ENCODE peak calls at places on chromosome X, in six cellular contexts. E, O, I, X, Y and D are unnamed samples.

GRCh38 chrX:70422886-70423336 is at the start of gene GDPD2:
- DNase-seq in E (peak), O (no peak), I (no peak), X (no peak), Y (peak), D (no peak)

GRCh38 chrX:8364369-8365141 is 100.1 kb upstream of the VCX3B start:
- DNase-seq in E (no peak), O (no peak), I (no peak), X (peak), Y (no peak), D (no peak)

GRCh38 chrX:15158350-15158735 is 111.5 kb downstream of the ASB9 start:
- DNase-seq in E (no peak), O (no peak), I (no peak), X (no peak), Y (no peak), D (no peak)

GRCh38 chrX:150573702-150574101 is 5.3 kb downstream of the MTM1 start:
- DNase-seq in E (no peak), O (no peak), I (no peak), X (no peak), Y (no peak), D (no peak)

GRCh38 chrX:3442685-3443084 is 96.2 kb upstream of the MXRA5 start:
- DNase-seq in E (no peak), O (no peak), I (no peak), X (no peak), Y (no peak), D (no peak)

GRCh38 chrX:150257348-150258175 is 105.6 kb upstream of the MAMLD1 start:
- DNase-seq in E (no peak), O (no peak), I (no peak), X (no peak), Y (no peak), D (no peak)

GRCh38 chrX:43333543-43333942 is 322.6 kb upstream of the MAOA start:
- DNase-seq in E (no peak), O (no peak), I (no peak), X (no peak), Y (no peak), D (no peak)

GRCh38 chrX:103607385-103608304 is at the start of gene TCEAL3:
- DNase-seq in E (peak), O (peak), I (peak), X (peak), Y (peak), D (no peak)

GRCh38 chrX:43969504-43970501 is 3.4 kb downstream of the NDP start:
- DNase-seq in E (peak), O (no peak), I (peak), X (peak), Y (peak), D (no peak)

GRCh38 chrX:84046403-84046984 is 141.5 kb downstream of the RPS6KA6 start:
- DNase-seq in E (peak), O (peak), I (no peak), X (peak), Y (peak), D (no peak)

GRCh38 chrX:97109730-97110129 is 226.0 kb downstream of the RPA4 start:
- DNase-seq in E (no peak), O (no peak), I (no peak), X (no peak), Y (no peak), D (no peak)

GRCh38 chrX:12948495-12948894 is 26.4 kb upstream of the TMSB4X start:
- DNase-seq in E (no peak), O (no peak), I (no peak), X (no peak), Y (no peak), D (no peak)

GRCh38 chrX:12949205-12949926 is 25.5 kb upstream of the TMSB4X start:
- DNase-seq in E (peak), O (no peak), I (no peak), X (no peak), Y (no peak), D (no peak)

GRCh38 chrX:12951590-12951965 is 23.3 kb upstream of the TMSB4X start:
- DNase-seq in E (no peak), O (no peak), I (no peak), X (no peak), Y (no peak), D (no peak)

GRCh38 chrX:12950851-12951589 is 23.9 kb upstream of the TMSB4X start:
- DNase-seq in E (no peak), O (peak), I (no peak), X (no peak), Y (no peak), D (no peak)

GRCh38 chrX:12949927-12950656 is 24.8 kb upstream of the TMSB4X start:
- DNase-seq in E (peak), O (no peak), I (peak), X (peak), Y (peak), D (no peak)
- H3K4me3 ChIP-seq in E (no peak), O (no peak), I (no peak), X (no peak), Y (no peak), D (no peak)

GRCh38 chrX:50475208-50475607 is 4.6 kb upstream of the DGKK start:
- DNase-seq in E (no peak), O (no peak), I (no peak), X (no peak), Y (no peak), D (no peak)

GRCh38 chrX:50470103-50471031 is at the start of gene DGKK:
- DNase-seq in E (no peak), O (no peak), I (no peak), X (no peak), Y (no peak), D (no peak)

GRCh38 chrX:50469206-50469605 is 1.4 kb downstream of the DGKK start:
- DNase-seq in E (no peak), O (no peak), I (no peak), X (no peak), Y (no peak), D (no peak)

GRCh38 chrX:50471390-50471789 is 765 bp upstream of the DGKK start:
- DNase-seq in E (no peak), O (no peak), I (no peak), X (no peak), Y (no peak), D (no peak)
- H3K4me3 ChIP-seq in E (no peak), O (no peak), I (no peak), X (no peak), Y (no peak), D (no peak)

GRCh38 chrX:137573356-137574101 is 7.6 kb downstream of the ZIC3 start:
- DNase-seq in E (no peak), O (no peak), I (no peak), X (no peak), Y (peak), D (no peak)
- H3K4me3 ChIP-seq in E (no peak), O (no peak), I (no peak), X (peak), Y (peak), D (peak)

DNA sequence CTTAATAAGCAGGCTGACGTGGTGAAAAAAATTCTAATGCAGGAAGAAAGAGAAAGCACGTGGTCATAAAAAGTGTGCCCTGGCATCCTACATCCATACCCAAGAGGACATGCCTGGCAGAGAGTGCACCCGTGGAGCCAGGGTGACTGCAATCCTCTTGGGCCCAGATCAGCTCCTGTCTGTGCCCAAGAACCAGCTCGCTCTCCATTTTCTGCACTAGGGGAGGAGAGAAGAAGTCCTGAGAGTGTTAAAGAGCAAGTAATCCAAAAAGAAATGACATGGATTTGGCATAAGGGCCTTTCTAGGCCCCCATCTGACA is 483.1 kb downstream of the BCOR start:
- DNase-seq in E (no peak), O (no peak), I (no peak), X (no peak), Y (no peak), D (no peak)
- H3K4me3 ChIP-seq in E (no peak), O (no peak), I (no peak), X (no peak), Y (no peak), D (no peak)

GRCh38 chrX:41449138-41449537 is 2.0 kb downstream of the NYX start:
- DNase-seq in E (no peak), O (no peak), I (no peak), X (no peak), Y (no peak), D (no peak)

GRCh38 chrX:41449615-41450014 is 2.5 kb downstream of the NYX start:
- DNase-seq in E (peak), O (no peak), I (no peak), X (no peak), Y (peak), D (no peak)

GRCh38 chrX:41445171-41445570 is 2.0 kb upstream of the NYX start:
- DNase-seq in E (no peak), O (no peak), I (no peak), X (no peak), Y (no peak), D (no peak)

GRCh38 chrX:41445781-41446358 is 1.3 kb upstream of the NYX start:
- DNase-seq in E (no peak), O (no peak), I (no peak), X (no peak), Y (no peak), D (no peak)

GRCh38 chrX:41447897-41448296 is 754 bp downstream of the NYX start:
- DNase-seq in E (no peak), O (no peak), I (no peak), X (no peak), Y (no peak), D (no peak)
- H3K4me3 ChIP-seq in E (no peak), O (no peak), I (no peak), X (no peak), Y (no peak), D (no peak)

DNA sequence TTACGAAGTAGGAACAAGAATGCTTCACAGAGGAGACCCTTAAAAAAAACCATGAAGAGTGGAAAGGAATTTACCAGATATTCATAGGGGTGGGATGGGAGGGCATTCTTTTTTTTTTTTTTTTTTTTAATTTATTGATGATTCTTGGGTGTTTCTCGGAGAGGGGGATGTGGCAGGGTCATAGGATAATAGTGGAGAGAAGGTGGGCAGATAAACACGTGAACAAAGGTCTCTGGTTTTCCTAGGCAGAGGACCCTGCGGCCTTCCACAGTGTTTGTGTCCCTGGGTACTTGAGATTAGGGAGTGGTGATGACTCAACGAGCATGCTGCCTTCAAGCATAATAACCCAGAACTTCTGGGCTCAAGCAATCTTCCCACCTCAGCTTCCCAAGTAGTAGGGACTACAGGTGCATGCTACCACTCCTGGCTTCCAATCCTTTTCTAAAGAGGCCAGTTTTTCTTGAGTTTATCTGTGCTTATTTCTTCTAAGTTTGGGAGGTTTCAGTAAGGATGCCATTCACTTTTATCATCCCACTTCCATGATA is 65.9 kb upstream of the OGT start:
- DNase-seq in E (no peak), O (no peak), I (no peak), X (no peak), Y (no peak), D (no peak)
- H3K4me3 ChIP-seq in E (no peak), O (no peak), I (no peak), X (no peak), Y (no peak), D (no peak)

GRCh38 chrX:39475372-39475771 is 622.4 kb downstream of the BCOR start:
- DNase-seq in E (no peak), O (no peak), I (no peak), X (no peak), Y (no peak), D (no peak)
- H3K4me3 ChIP-seq in E (no peak), O (no peak), I (no peak), X (no peak), Y (no peak), D (no peak)

GRCh38 chrX:133745361-133745760 is 240.0 kb downstream of the GPC3 start:
- DNase-seq in E (no peak), O (no peak), I (no peak), X (no peak), Y (no peak), D (no peak)
- H3K4me3 ChIP-seq in E (no peak), O (no peak), I (no peak), X (no peak), Y (no peak), D (no peak)